ENCODE peak calls at places on chromosomes 6 and 20, in nine cellular contexts. E, B, J, D, X, U, M, Y and I are unnamed samples.

GRCh38 chr6:116059713-116060571 is 749 bp downstream of the FRK start:
- DNase-seq in B (no peak), M (no peak), J (no peak), E (peak), Y (peak), D (no peak), U (no peak), X (no peak), I (peak)

GRCh38 chr6:108736832-108737231 is 111.4 kb upstream of the ARMC2 start:
- DNase-seq in E (no peak), M (peak), J (no peak), U (no peak), B (no peak), Y (no peak), X (no peak), D (no peak), I (peak)

GRCh38 chr20:9051508-9051907 is 17.4 kb upstream of the PLCB4 start:
- DNase-seq in M (no peak), U (no peak), Y (no peak), B (no peak), E (no peak), D (no peak), J (no peak), X (no peak), I (no peak)

GRCh38 chr6:109091314-109092009 is 3.2 kb downstream of the SESN1 start:
- DNase-seq in E (no peak), D (no peak), J (no peak), B (no peak), U (no peak), Y (no peak), M (no peak), X (no peak), I (no peak)

GRCh38 chr20:21125072-21125848 is 622 bp upstream of the KIZ start:
- DNase-seq in B (peak), Y (peak), J (no peak), E (no peak), M (peak), X (peak), U (no peak), D (no peak), I (no peak)

GRCh38 chr6:143536461-143536865 is 24.9 kb upstream of the FUCA2 start:
- DNase-seq in E (peak), J (no peak), D (no peak), M (no peak), B (no peak), Y (peak), U (peak), X (peak), I (no peak)

GRCh38 chr20:22160254-22160653 is 424.1 kb downstream of the FOXA2 start:
- DNase-seq in M (no peak), Y (no peak), U (no peak), E (no peak), B (no peak), D (no peak), J (no peak), X (no peak), I (no peak)

GRCh38 chr6:168097621-168098430 is 18.8 kb upstream of the FRMD1 start:
- DNase-seq in E (no peak), J (no peak), B (no peak), U (no peak), X (no peak), Y (no peak), D (no peak), M (peak), I (peak)

GRCh38 chr6:116020738-116021137 is 40.0 kb downstream of the FRK start:
- DNase-seq in U (no peak), E (no peak), J (no peak), D (no peak), Y (no peak), X (no peak), B (no peak), M (no peak), I (no peak)

GRCh38 chr6:27505209-27506027 is 32.5 kb upstream of the ZNF184 start:
- DNase-seq in U (peak), Y (peak), X (no peak), B (peak), D (no peak), E (no peak), M (peak), J (no peak), I (peak)

GRCh38 chr6:133248241-133249001 is 7.3 kb downstream of the EYA4 start:
- DNase-seq in X (no peak), B (no peak), Y (no peak), U (no peak), J (no peak), E (no peak), M (no peak), D (no peak), I (no peak)

GRCh38 chr20:1364106-1364505 is 28.7 kb downstream of the FKBP1A start:
- DNase-seq in D (no peak), U (peak), B (no peak), M (no peak), J (no peak), Y (no peak), X (no peak), E (no peak), I (no peak)